ENCODE peak calls at places on chromosomes 7 and 10, in nine cellular contexts. F, C, Z, O, V, M, Y, G and L are unnamed samples.

GRCh38 chr10:95477175-95477520 is 84.0 kb downstream of the SORBS1 start:
- DNase-seq in F (no peak), C (no peak), Z (no peak), O (no peak), V (no peak), M (no peak), Y (no peak), G (no peak), L (no peak)

GRCh38 chr10:132306951-132307751 is 599 bp downstream of the STK32C start:
- DNase-seq in F (peak), C (peak), Z (peak), O (peak), V (peak), M (peak), Y (peak), G (peak), L (no peak)

GRCh38 chr10:4028027-4028471 is 243.0 kb upstream of the KLF6 start:
- DNase-seq in F (no peak), C (no peak), Z (no peak), O (no peak), V (no peak), M (no peak), Y (no peak), G (no peak), L (no peak)

GRCh38 chr7:102469972-102470825 is 5.4 kb downstream of the LRWD1 start:
- DNase-seq in F (peak), C (no peak), Z (no peak), O (no peak), V (no peak), M (no peak), Y (no peak), G (no peak), L (no peak)

GRCh38 chr7:45001138-45001694 is 1.2 kb downstream of the CCM2 start:
- DNase-seq in F (no peak), C (no peak), Z (no peak), O (peak), V (peak), M (peak), Y (peak), G (peak), L (no peak)

GRCh38 chr10:87546221-87546620 is 41.5 kb downstream of the MINPP1 start:
- DNase-seq in F (no peak), C (no peak), Z (no peak), O (no peak), V (no peak), M (no peak), Y (no peak), G (no peak), L (no peak)

GRCh38 chr7:2539031-2540028 is 16.0 kb downstream of the BRAT1 start:
- DNase-seq in F (no peak), C (no peak), Z (no peak), O (peak), V (no peak), M (no peak), Y (no peak), G (peak), L (no peak)

GRCh38 chr10:71868192-71868697 is 17.2 kb upstream of the PSAP start:
- DNase-seq in F (no peak), C (peak), Z (peak), O (peak), V (no peak), M (no peak), Y (no peak), G (no peak), L (peak)

GRCh38 chr7:121298831-121299239 is 30.0 kb upstream of the WNT16 start:
- DNase-seq in F (no peak), C (no peak), Z (no peak), O (no peak), V (no peak), M (no peak), Y (no peak), G (no peak), L (no peak)

GRCh38 chr10:44476421-44476820 is 91.5 kb upstream of the CXCL12 start:
- DNase-seq in F (no peak), C (no peak), Z (no peak), O (no peak), V (no peak), M (no peak), Y (no peak), G (no peak), L (no peak)

GRCh38 chr7:27840314-27840713 is 100.4 kb downstream of the TAX1BP1 start:
- DNase-seq in F (no peak), C (no peak), Z (no peak), O (peak), V (no peak), M (no peak), Y (no peak), G (peak), L (no peak)

GRCh38 chr10:35331894-35332640 is 4.2 kb upstream of the CCNY start:
- DNase-seq in F (no peak), C (peak), Z (no peak), O (no peak), V (no peak), M (no peak), Y (no peak), G (no peak), L (no peak)

GRCh38 chr10:70772627-70773026 is 12.6 kb downstream of the TBATA start:
- DNase-seq in F (no peak), C (no peak), Z (peak), O (peak), V (no peak), M (no peak), Y (no peak), G (no peak), L (no peak)

GRCh38 chr10:1058017-1058416 is 1.8 kb downstream of the WDR37 start:
- DNase-seq in F (no peak), C (no peak), Z (no peak), O (no peak), V (no peak), M (no peak), Y (no peak), G (no peak), L (no peak)

GRCh38 chr7:150903627-150904026 is 51.3 kb downstream of the AOC1 start:
- DNase-seq in F (no peak), C (no peak), Z (peak), O (peak), V (no peak), M (peak), Y (peak), G (no peak), L (no peak)

GRCh38 chr7:140263277-140263676 is 86.5 kb upstream of the KDM7A start:
- DNase-seq in F (no peak), C (no peak), Z (no peak), O (no peak), V (no peak), M (no peak), Y (no peak), G (peak), L (no peak)

GRCh38 chr7:112147752-112148435 is 58.3 kb downstream of the DOCK4 start:
- DNase-seq in F (no peak), C (no peak), Z (no peak), O (peak), V (no peak), M (no peak), Y (no peak), G (no peak), L (no peak)

GRCh38 chr10:110355922-110356627 is 51.4 kb upstream of the SMNDC1 start:
- DNase-seq in F (no peak), C (no peak), Z (no peak), O (no peak), V (no peak), M (no peak), Y (no peak), G (peak), L (no peak)

GRCh38 chr7:38207843-38208242 is 29.8 kb downstream of the STARD3NL start:
- DNase-seq in F (no peak), C (no peak), Z (no peak), O (no peak), V (no peak), M (no peak), Y (no peak), G (no peak), L (no peak)

GRCh38 chr7:10646249-10646648 is 327.4 kb upstream of the PHF14 start:
- DNase-seq in F (no peak), C (no peak), Z (no peak), O (no peak), V (no peak), M (no peak), Y (no peak), G (no peak), L (no peak)

GRCh38 chr7:18974803-18975202 is 142.6 kb downstream of the TWIST1 start:
- DNase-seq in F (no peak), C (no peak), Z (no peak), O (no peak), V (no peak), M (no peak), Y (no peak), G (no peak), L (no peak)

GRCh38 chr7:55587687-55588378 is 15.5 kb upstream of the VOPP1 start:
- DNase-seq in F (no peak), C (no peak), Z (no peak), O (no peak), V (no peak), M (no peak), Y (no peak), G (no peak), L (no peak)

GRCh38 chr7:108280136-108280535 is 150.0 kb upstream of the LAMB4 start:
- DNase-seq in F (no peak), C (no peak), Z (no peak), O (no peak), V (no peak), M (no peak), Y (peak), G (no peak), L (no peak)

GRCh38 chr7:148911626-148912025 is 27.5 kb upstream of the EZH2 start:
- DNase-seq in F (no peak), C (no peak), Z (no peak), O (no peak), V (no peak), M (no peak), Y (no peak), G (no peak), L (no peak)